ENCODE peak calls at places on chromosomes 12 and 14, in six cellular contexts. X is mucosa of gallbladder; M is activated CD8-positive, alpha-beta memory T cell treated with anti-CD3 and anti-CD28 coated beads, Interleukin-2, amount 50 U/mL, for 4 hours; V is fibroblast of the aortic adventitia; L is left lung; Y is aorta. A is an unnamed sample.

GRCh38 chr14:85175556-85175955 is 354.4 kb upstream of the FLRT2 start:
- DNase-seq in M (no peak), Y (no peak), V (peak), X (no peak), L (no peak), A (no peak)

GRCh38 chr12:59620326-59620725 is 24.5 kb downstream of the SLC16A7 start:
- DNase-seq in L (no peak), V (no peak), Y (no peak), X (no peak), M (no peak), A (no peak)

GRCh38 chr12:52082988-52083637 is 3.6 kb downstream of the SMIM41 start:
- DNase-seq in X (no peak), Y (peak), L (no peak), M (peak), V (peak), A (peak)

GRCh38 chr12:3540387-3541320 is 49.7 kb downstream of the PRMT8 start:
- DNase-seq in M (no peak), X (no peak), Y (no peak), L (no peak), V (no peak), A (no peak)

GRCh38 chr14:91299483-91300115 is 55.1 kb upstream of the GPR68 start:
- DNase-seq in Y (no peak), M (peak), L (no peak), V (no peak), X (no peak), A (no peak)

GRCh38 chr12:84502907-84503787 is 409.5 kb downstream of the SLC6A15 start:
- DNase-seq in M (no peak), X (peak), V (peak), L (no peak), Y (no peak), A (no peak)

GRCh38 chr12:67446716-67447115 is 177.6 kb downstream of the CAND1 start:
- DNase-seq in V (no peak), Y (no peak), L (no peak), X (no peak), M (no peak), A (no peak)

GRCh38 chr12:119682635-119683340 is 14.9 kb downstream of the PRKAB1 start:
- DNase-seq in X (no peak), L (no peak), M (no peak), Y (no peak), V (no peak), A (no peak)

GRCh38 chr12:78007173-78007572 is 176.5 kb downstream of the NAV3 start:
- DNase-seq in M (no peak), Y (no peak), L (no peak), X (no peak), V (no peak), A (no peak)

GRCh38 chr12:5200276-5201087 is 156.8 kb downstream of the KCNA5 start:
- DNase-seq in X (peak), M (no peak), L (peak), V (no peak), Y (peak), A (peak)

GRCh38 chr14:32507029-32507984 is 178.2 kb downstream of the AKAP6 start:
- DNase-seq in Y (no peak), M (no peak), V (peak), L (no peak), X (no peak), A (no peak)

GRCh38 chr12:57888407-57889157 is 42.1 kb upstream of the CTDSP2 start:
- DNase-seq in M (no peak), X (no peak), L (no peak), Y (peak), V (peak), A (peak)

GRCh38 chr12:3275171-3276041 is 198.2 kb downstream of the TSPAN9 start:
- DNase-seq in L (peak), Y (peak), M (peak), V (peak), X (peak), A (peak)

GRCh38 chr12:108816652-108817335 is 40.6 kb downstream of the SSH1 start:
- DNase-seq in V (peak), X (no peak), L (no peak), Y (no peak), M (no peak), A (peak)

GRCh38 chr14:56334458-56334857 is 216.2 kb downstream of the PELI2 start:
- DNase-seq in L (no peak), X (no peak), V (peak), M (no peak), Y (no peak), A (no peak)

GRCh38 chr12:107134558-107134957 is 41.2 kb upstream of the CRY1 start:
- DNase-seq in X (no peak), Y (no peak), M (peak), V (no peak), L (no peak), A (no peak)

GRCh38 chr12:2359725-2360629 is 307.2 kb downstream of the CACNA1C start:
- DNase-seq in X (no peak), M (no peak), V (no peak), L (no peak), Y (no peak), A (no peak)

GRCh38 chr12:44647891-44648690 is 228.0 kb downstream of the NELL2 start:
- DNase-seq in X (no peak), Y (no peak), V (no peak), L (no peak), M (no peak), A (no peak)

GRCh38 chr12:131035268-131035681 is 81.6 kb downstream of the ADGRD1 start:
- DNase-seq in V (no peak), X (no peak), L (peak), Y (no peak), M (no peak), A (peak)

GRCh38 chr12:106586803-106587684 is 4.2 kb downstream of the RFX4 start:
- DNase-seq in X (no peak), L (no peak), V (no peak), Y (no peak), M (no peak), A (no peak)

GRCh38 chr12:3768911-3769447 is 16.1 kb upstream of the CRACR2A start:
- DNase-seq in M (no peak), X (no peak), Y (no peak), L (no peak), V (no peak), A (no peak)

GRCh38 chr12:4849024-4849594 is 60.6 kb upstream of the KCNA1 start:
- DNase-seq in Y (no peak), M (no peak), L (no peak), V (peak), X (no peak), A (no peak)

GRCh38 chr12:22481557-22482104 is 62.7 kb downstream of the C2CD5 start:
- DNase-seq in L (no peak), V (no peak), X (no peak), Y (no peak), M (no peak), A (no peak)

GRCh38 chr14:76710093-76711010 is 50.9 kb upstream of the VASH1 start:
- DNase-seq in V (peak), L (no peak), M (no peak), Y (no peak), X (no peak), A (no peak)

GRCh38 chr14:54782803-54783659 is 119.6 kb downstream of the GCH1 start:
- DNase-seq in X (no peak), L (no peak), M (no peak), V (no peak), Y (no peak), A (no peak)

GRCh38 chr12:111078731-111079130 is 158.4 kb upstream of the MYL2 start:
- DNase-seq in V (no peak), L (no peak), X (no peak), M (no peak), Y (no peak), A (no peak)

GRCh38 chr14:90398315-90398811 is 1.5 kb downstream of the CALM1 start:
- DNase-seq in X (peak), Y (no peak), M (peak), L (peak), V (no peak), A (peak)

GRCh38 chr12:108447168-108447840 is 67.8 kb upstream of the FICD start:
- DNase-seq in X (no peak), M (no peak), V (peak), L (no peak), Y (no peak), A (no peak)

GRCh38 chr14:65847065-65847847 is 434.7 kb downstream of the FUT8 start:
- DNase-seq in M (peak), V (no peak), L (no peak), Y (no peak), X (peak), A (no peak)

GRCh38 chr14:55136868-55137785 is 8.1 kb downstream of the LGALS3 start:
- DNase-seq in L (no peak), V (peak), M (no peak), Y (peak), X (peak), A (no peak)

GRCh38 chr12:30999011-30999410 is 72.5 kb downstream of the TSPAN11 start:
- DNase-seq in X (no peak), M (no peak), V (no peak), L (no peak), Y (peak), A (no peak)

GRCh38 chr12:2528001-2528400 is 266.8 kb upstream of the FKBP4 start:
- DNase-seq in L (no peak), X (no peak), M (no peak), V (no peak), Y (no peak), A (no peak)

GRCh38 chr12:132449565-132450390 is 40.2 kb upstream of the FBRSL1 start:
- DNase-seq in V (no peak), Y (no peak), L (peak), M (no peak), X (no peak), A (no peak)

GRCh38 chr14:34324363-34324795 is 137.7 kb downstream of the SPTSSA start:
- DNase-seq in L (no peak), Y (no peak), X (peak), V (peak), M (no peak), A (no peak)

A was measured in upper lobe of right lung.